ENCODE peak calls at places on chromosome 10, in six cellular contexts. S is brain microvascular endothelial cell, X is ovary, P is HepG2, L is mesothelial cell of epicardium, E is psoas muscle. N is an unnamed sample.

GRCh38 chr10:77774940-77775391 is 137.4 kb upstream of the KCNMA1 start:
- DNase-seq in P (peak), X (no peak), L (no peak), S (peak), E (no peak), N (no peak)

GRCh38 chr10:88553116-88553752 is 29.9 kb downstream of the RNLS start:
- DNase-seq in P (peak), E (no peak), S (peak), X (peak), L (peak), N (peak)

GRCh38 chr10:63593576-63593975 is 72.4 kb downstream of the REEP3 start:
- DNase-seq in L (no peak), S (peak), P (no peak), X (no peak), E (no peak), N (no peak)

GRCh38 chr10:49613160-49613881 is 516 bp upstream of the CHAT start:
- DNase-seq in S (no peak), L (no peak), X (no peak), P (no peak), E (peak), N (no peak)

GRCh38 chr10:35214607-35215020 is 88.0 kb downstream of the CREM start:
- DNase-seq in P (no peak), S (no peak), X (no peak), E (no peak), L (no peak), N (peak)

GRCh38 chr10:120514035-120514620 is 57.1 kb downstream of the PLPP4 start:
- DNase-seq in X (no peak), P (peak), E (no peak), S (peak), L (peak), N (peak)

GRCh38 chr10:35276918-35277317 is 59.4 kb upstream of the CCNY start:
- DNase-seq in L (no peak), P (no peak), S (no peak), E (no peak), X (no peak), N (no peak)

GRCh38 chr10:93876391-93876790 is 17.4 kb upstream of the SLC35G1 start:
- DNase-seq in S (no peak), L (no peak), E (no peak), X (no peak), P (no peak), N (no peak)

GRCh38 chr10:6382081-6382480 is 179.3 kb downstream of the PFKFB3 start:
- DNase-seq in X (no peak), S (no peak), L (no peak), E (no peak), P (no peak), N (peak)

GRCh38 chr10:52486840-52487611 is 172.9 kb downstream of the DKK1 start:
- DNase-seq in L (no peak), S (peak), X (no peak), P (no peak), E (no peak), N (no peak)

GRCh38 chr10:131726460-131726861 is 174.3 kb upstream of the PPP2R2D start:
- DNase-seq in L (peak), P (peak), S (no peak), X (peak), E (peak), N (peak)

GRCh38 chr10:111118758-111119157 is 41.9 kb downstream of the ADRA2A start:
- DNase-seq in L (no peak), P (no peak), E (no peak), S (no peak), X (no peak), N (no peak)

GRCh38 chr10:74453151-74453550 is 302.1 kb downstream of the ADK start:
- DNase-seq in X (no peak), S (no peak), P (peak), E (no peak), L (no peak), N (no peak)

GRCh38 chr10:123021517-123021916 is 12.7 kb downstream of the ACADSB start:
- DNase-seq in E (no peak), X (no peak), S (no peak), L (no peak), P (peak), N (no peak)

GRCh38 chr10:21130108-21130507 is 233.0 kb upstream of the NEBL start:
- DNase-seq in P (no peak), E (no peak), X (no peak), S (no peak), L (no peak), N (no peak)

GRCh38 chr10:110392860-110393732 is 88.4 kb upstream of the SMNDC1 start:
- DNase-seq in P (no peak), L (no peak), X (no peak), S (no peak), E (no peak), N (no peak)

GRCh38 chr10:91389636-91390512 is 20.3 kb upstream of the HECTD2 start:
- DNase-seq in P (peak), S (peak), X (no peak), E (no peak), L (no peak), N (no peak)

GRCh38 chr10:98096316-98096715 is 38.1 kb upstream of the R3HCC1L start:
- DNase-seq in E (no peak), S (no peak), P (no peak), L (no peak), X (no peak), N (no peak)

GRCh38 chr10:5070648-5071410 is 23.4 kb upstream of the AKR1C3 start:
- DNase-seq in E (no peak), S (no peak), X (no peak), L (no peak), P (peak), N (no peak)

GRCh38 chr10:73577788-73578187 is 13.4 kb downstream of the USP54 start:
- DNase-seq in S (no peak), L (no peak), P (no peak), X (peak), E (peak), N (peak)

GRCh38 chr10:22850541-22850940 is 77.3 kb upstream of the ARMC3 start:
- DNase-seq in P (no peak), X (no peak), E (no peak), L (no peak), S (no peak), N (no peak)

GRCh38 chr10:59991661-59992060 is 85.3 kb upstream of the CCDC6 start:
- DNase-seq in L (no peak), X (no peak), E (no peak), P (no peak), S (peak), N (no peak)

GRCh38 chr10:124529661-124530214 is 68.1 kb downstream of the LHPP start:
- DNase-seq in P (no peak), L (no peak), E (peak), X (no peak), S (no peak), N (no peak)

GRCh38 chr10:5976689-5977470 is 463 bp downstream of the IL15RA start:
- DNase-seq in L (peak), E (peak), X (peak), P (no peak), S (no peak), N (peak)

GRCh38 chr10:52956451-52956850 is 183.9 kb upstream of the MBL2 start:
- DNase-seq in P (peak), S (no peak), E (no peak), X (no peak), L (no peak), N (no peak)

GRCh38 chr10:20990604-20991003 is 93.5 kb upstream of the NEBL start:
- DNase-seq in L (no peak), S (peak), P (no peak), E (no peak), X (no peak), N (no peak)

GRCh38 chr10:127349737-127350136 is 153.3 kb upstream of the INSYN2A start:
- DNase-seq in P (no peak), S (no peak), E (no peak), L (no peak), X (no peak), N (no peak)

GRCh38 chr10:117541909-117542705 is 439 bp upstream of the EMX2 start:
- DNase-seq in E (peak), S (peak), X (peak), L (peak), P (no peak), N (no peak)

GRCh38 chr10:112373912-112374338 is at the start of gene ACSL5:
- DNase-seq in X (no peak), P (peak), E (no peak), L (no peak), S (no peak), N (no peak)

GRCh38 chr10:93313798-93314197 is 168.3 kb downstream of the MYOF start:
- DNase-seq in L (no peak), X (no peak), E (no peak), S (peak), P (no peak), N (no peak)

GRCh38 chr10:112696587-112696986 is 249.6 kb downstream of the VTI1A start:
- DNase-seq in L (no peak), P (no peak), E (no peak), X (no peak), S (no peak), N (no peak)

GRCh38 chr10:121077331-121077730 is 226.2 kb downstream of the WDR11 start:
- DNase-seq in E (peak), L (no peak), P (no peak), S (no peak), X (no peak), N (peak)

GRCh38 chr10:119087271-119087897 is 6.8 kb upstream of the EIF3A start:
- DNase-seq in L (no peak), P (no peak), S (no peak), E (no peak), X (no peak), N (no peak)

GRCh38 chr10:819326-819725 is 112.2 kb downstream of the LARP4B start:
- DNase-seq in E (no peak), P (no peak), S (peak), X (no peak), L (no peak), N (no peak)

GRCh38 chr10:26863677-26864076 is 2.9 kb upstream of the ABI1 start:
- DNase-seq in L (no peak), X (no peak), P (no peak), E (no peak), S (no peak), N (no peak)
- TF ChIP-seq CTCF in L (no peak), X (no peak), P (no peak), E (no peak), S (no peak), N (no peak)

DNA sequence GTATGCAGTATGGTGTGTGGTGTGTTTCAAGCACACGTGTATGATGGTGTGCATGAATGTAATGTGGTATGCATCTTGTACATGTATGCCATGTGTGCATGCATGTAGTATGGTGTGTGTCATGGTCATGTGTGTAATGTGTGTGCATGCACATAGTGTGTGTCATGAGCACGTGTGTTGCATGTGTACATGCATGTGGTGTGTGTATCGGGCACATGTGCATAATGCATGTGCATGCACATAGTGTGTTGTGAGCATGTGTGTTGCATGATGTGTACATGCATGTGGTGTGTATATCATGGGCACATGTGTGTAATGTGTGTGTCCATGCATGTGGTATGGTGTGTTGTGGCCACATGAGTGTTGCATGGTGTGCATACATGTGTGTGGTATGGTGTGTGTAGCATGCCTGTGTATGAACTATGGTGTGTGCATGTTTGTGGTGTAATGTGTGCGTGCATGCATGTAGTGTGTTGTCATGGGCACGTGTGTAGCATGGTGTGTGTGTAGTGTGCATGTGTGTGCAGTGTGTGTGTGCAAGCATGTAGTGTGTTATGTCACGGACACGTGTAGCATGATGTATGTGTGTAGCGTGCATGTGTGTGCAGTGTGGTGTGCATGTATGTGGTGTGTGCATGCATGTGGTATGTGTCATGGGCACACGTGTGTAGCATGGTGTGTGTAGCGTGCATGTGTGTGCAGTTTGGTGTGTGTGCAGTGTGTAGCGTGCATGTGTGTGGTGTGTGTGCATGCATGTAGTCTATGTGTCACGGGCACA is 17.6 kb downstream of the KNDC1 start:
- DNase-seq in E (no peak), X (no peak), P (no peak), S (no peak), L (no peak), N (no peak)
- TF ChIP-seq CTCF in E (no peak), X (no peak), P (no peak), S (no peak), L (no peak), N (no peak)

GRCh38 chr10:71891437-71891836 is 40.4 kb upstream of the PSAP start:
- DNase-seq in P (no peak), L (no peak), X (no peak), S (no peak), E (no peak), N (no peak)

GRCh38 chr10:71887767-71888166 is 36.7 kb upstream of the PSAP start:
- DNase-seq in X (no peak), E (no peak), S (no peak), P (no peak), L (no peak), N (no peak)

GRCh38 chr10:71888248-71888622 is 37.2 kb upstream of the PSAP start:
- DNase-seq in S (no peak), X (no peak), L (no peak), P (no peak), E (no peak), N (no peak)

GRCh38 chr10:71888623-71889387 is 37.8 kb upstream of the PSAP start:
- DNase-seq in P (no peak), X (peak), S (peak), L (peak), E (peak), N (peak)

DNA sequence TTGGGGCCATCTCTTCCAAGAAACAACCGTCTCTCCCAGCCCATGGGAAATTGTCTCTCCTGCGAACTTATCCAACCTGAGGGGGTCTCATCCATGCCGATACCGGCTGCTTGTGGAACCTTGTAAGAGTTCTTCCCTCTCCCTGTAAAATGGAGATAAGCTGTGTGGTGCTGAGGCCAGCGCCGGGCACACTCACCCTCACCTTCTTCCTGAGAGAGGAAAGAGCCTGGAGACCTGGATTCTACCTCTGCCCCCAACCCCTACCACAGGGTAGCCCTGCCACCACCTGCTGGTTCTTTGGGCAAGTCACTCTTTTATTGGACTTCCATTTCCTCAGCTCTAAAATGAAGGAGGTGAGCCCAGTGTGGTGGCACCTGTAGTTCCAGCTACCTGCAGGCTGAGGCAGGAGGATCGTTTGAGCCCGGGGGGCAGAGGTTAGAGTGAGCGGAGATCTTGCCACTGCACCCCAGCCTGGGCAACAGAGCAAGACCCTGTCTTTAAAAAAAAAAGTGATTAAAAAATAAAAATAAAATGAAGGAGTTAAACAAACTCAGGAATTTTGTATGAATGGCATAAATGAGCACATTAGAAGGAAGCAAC is 38.4 kb upstream of the PSAP start:
- DNase-seq in X (no peak), E (no peak), P (no peak), S (no peak), L (no peak), N (no peak)
- TF ChIP-seq CTCF in X (peak), E (no peak), P (no peak), S (no peak), L (no peak), N (no peak)

GRCh38 chr10:62413048-62413447 is 38.9 kb downstream of the ZNF365 start:
- DNase-seq in L (no peak), X (no peak), S (no peak), P (no peak), E (no peak), N (no peak)

GRCh38 chr10:62413652-62414051 is 39.5 kb downstream of the ZNF365 start:
- DNase-seq in E (no peak), L (no peak), X (no peak), S (no peak), P (no peak), N (no peak)

GRCh38 chr10:62414359-62414758 is 40.2 kb downstream of the ZNF365 start:
- DNase-seq in E (no peak), P (no peak), L (no peak), X (no peak), S (no peak), N (no peak)
- TF ChIP-seq CTCF in E (no peak), P (no peak), L (no peak), X (no peak), S (peak), N (no peak)

N was measured in heart right ventricle.